ENCODE peak calls at places on chromosome 18, in nine cellular contexts. T is A549, V is GM10248, I is AG10803, D is AG04449, O is dorsolateral prefrontal cortex, B is cardiac fibroblast, A is omental fat pad, M is IMR-90. W is an unnamed sample.

GRCh38 chr18:55546873-55547704 is 40.9 kb downstream of the TCF4 start:
- DNase-seq in D (peak), T (no peak), B (peak), A (no peak), O (peak), V (no peak), M (peak), I (peak), W (no peak)

GRCh38 chr18:43587538-43588153 is 310.4 kb upstream of the SYT4 start:
- DNase-seq in T (peak), I (peak), A (no peak), O (no peak), V (peak), B (peak), D (no peak), M (peak), W (peak)

GRCh38 chr18:36333418-36333817 is 35.9 kb downstream of the FHOD3 start:
- DNase-seq in B (peak), T (no peak), V (no peak), O (no peak), I (peak), M (peak), D (no peak), A (no peak), W (no peak)

GRCh38 chr18:3995476-3996102 is 459.5 kb downstream of the DLGAP1 start:
- DNase-seq in O (no peak), D (no peak), M (peak), A (peak), V (peak), T (peak), I (peak), B (peak), W (peak)

GRCh38 chr18:8609711-8610441 is 639 bp downstream of the RAB12 start:
- DNase-seq in A (no peak), I (peak), B (no peak), M (no peak), D (no peak), T (no peak), V (no peak), O (no peak), W (no peak)

GRCh38 chr18:48312066-48312465 is 97.1 kb downstream of the ZBTB7C start:
- DNase-seq in I (no peak), V (no peak), O (no peak), M (no peak), T (no peak), D (no peak), B (no peak), A (no peak), W (no peak)

GRCh38 chr18:44599409-44599808 is 81.3 kb upstream of the SETBP1 start:
- DNase-seq in D (no peak), I (peak), B (peak), A (no peak), O (peak), M (peak), T (no peak), V (no peak), W (no peak)

GRCh38 chr18:36096955-36097354 is 29.6 kb upstream of the RPRD1A start:
- DNase-seq in T (no peak), B (no peak), V (no peak), M (no peak), I (no peak), D (no peak), O (no peak), A (no peak), W (no peak)

GRCh38 chr18:75207298-75208054 is 1.5 kb downstream of the PTGR3 start:
- DNase-seq in V (no peak), A (no peak), T (no peak), I (peak), M (peak), D (no peak), O (no peak), B (peak), W (peak)

GRCh38 chr18:43772907-43773306 is 495.6 kb upstream of the SYT4 start:
- DNase-seq in D (no peak), O (no peak), V (no peak), B (peak), M (no peak), A (no peak), I (no peak), T (no peak), W (no peak)

GRCh38 chr18:79553154-79553553 is 126.4 kb upstream of the CTDP1 start:
- DNase-seq in V (no peak), B (no peak), D (no peak), M (no peak), I (no peak), T (no peak), O (peak), A (no peak), W (no peak)

GRCh38 chr18:48476550-48476917 is 62.3 kb upstream of the CTIF start:
- DNase-seq in D (no peak), T (no peak), B (no peak), I (no peak), O (no peak), A (no peak), V (no peak), M (no peak), W (no peak)

GRCh38 chr18:21629089-21629832 is 17.1 kb downstream of the SNRPD1 start:
- DNase-seq in V (peak), A (no peak), B (no peak), M (no peak), O (no peak), I (no peak), T (no peak), D (no peak), W (peak)

GRCh38 chr18:79938196-79938595 is 13.3 kb downstream of the SLC66A2 start:
- DNase-seq in T (no peak), O (peak), V (no peak), D (no peak), M (no peak), B (no peak), I (no peak), A (peak), W (no peak)

GRCh38 chr18:55268146-55268545 is 308.9 kb upstream of the CCDC68 start:
- DNase-seq in B (no peak), A (no peak), D (no peak), O (no peak), I (no peak), T (no peak), V (peak), M (no peak), W (peak)

GRCh38 chr18:59604877-59605276 is 92.3 kb downstream of the CCBE1 start:
- DNase-seq in I (peak), B (no peak), T (no peak), A (no peak), M (peak), V (no peak), O (no peak), D (no peak), W (no peak)

GRCh38 chr18:1026930-1027329 is 122.3 kb downstream of the ADCYAP1 start:
- DNase-seq in M (no peak), D (no peak), V (no peak), T (no peak), O (no peak), A (no peak), B (no peak), I (no peak), W (no peak)

GRCh38 chr18:59783138-59783537 is 85.9 kb upstream of the CCBE1 start:
- DNase-seq in I (peak), V (peak), D (no peak), M (peak), T (peak), B (peak), O (no peak), A (no peak), W (peak)

GRCh38 chr18:72605350-72605749 is 61.2 kb upstream of the CBLN2 start:
- DNase-seq in B (no peak), T (no peak), O (no peak), V (no peak), I (no peak), A (no peak), M (no peak), D (no peak), W (no peak)

GRCh38 chr18:27185025-27185763 is at the start of gene CHST9:
- DNase-seq in B (no peak), V (no peak), D (no peak), O (no peak), A (no peak), M (no peak), I (no peak), T (no peak), W (peak)

GRCh38 chr18:32439241-32439640 is 31.4 kb downstream of the GAREM1 start:
- DNase-seq in V (no peak), D (no peak), B (no peak), A (no peak), O (no peak), T (no peak), I (no peak), M (no peak), W (no peak)

GRCh38 chr18:65752625-65753325 is 2.0 kb downstream of the CDH7 start:
- DNase-seq in M (no peak), B (no peak), I (no peak), A (no peak), V (no peak), D (no peak), O (no peak), T (no peak), W (no peak)

GRCh38 chr18:31685097-31686082 is 1.0 kb upstream of the B4GALT6 start:
- DNase-seq in O (peak), A (no peak), I (peak), T (peak), V (peak), B (peak), M (peak), D (no peak), W (peak)

GRCh38 chr18:79502785-79503184 is 107.1 kb downstream of the NFATC1 start:
- DNase-seq in B (peak), T (no peak), I (peak), A (no peak), O (no peak), M (peak), D (no peak), V (no peak), W (no peak)

GRCh38 chr18:23857756-23858155 is 156.8 kb upstream of the TTC39C start:
- DNase-seq in M (peak), T (no peak), V (no peak), D (peak), A (no peak), B (peak), O (no peak), I (peak), W (no peak)

GRCh38 chr18:9862686-9863085 is 23.1 kb upstream of the TXNDC2 start:
- DNase-seq in B (no peak), O (no peak), V (no peak), T (no peak), I (no peak), D (no peak), A (no peak), M (no peak), W (no peak)

GRCh38 chr18:57819671-57820460 is 16.8 kb upstream of the ATP8B1 start:
- DNase-seq in I (peak), V (no peak), A (no peak), M (peak), D (no peak), O (no peak), B (peak), T (peak), W (no peak)

GRCh38 chr18:25261768-25262167 is 90.2 kb downstream of the ZNF521 start:
- DNase-seq in O (no peak), V (no peak), I (no peak), B (no peak), T (no peak), D (no peak), A (no peak), M (no peak), W (no peak)

GRCh38 chr18:43932140-43932539 is 654.9 kb upstream of the SYT4 start:
- DNase-seq in B (no peak), D (no peak), T (no peak), A (no peak), V (no peak), M (peak), I (no peak), O (no peak), W (no peak)

GRCh38 chr18:76977108-76977621 is 154.8 kb downstream of the ZNF236 start:
- DNase-seq in O (no peak), T (no peak), A (no peak), M (no peak), I (no peak), D (no peak), B (peak), V (no peak), W (no peak)

GRCh38 chr18:21904856-21905255 is 164.3 kb downstream of the MIB1 start:
- DNase-seq in I (no peak), A (peak), B (no peak), O (no peak), M (no peak), V (no peak), T (no peak), D (no peak), W (no peak)

GRCh38 chr18:51621103-51621969 is 423.9 kb upstream of the MEX3C start:
- DNase-seq in O (peak), A (peak), M (no peak), T (peak), I (peak), B (peak), V (peak), D (no peak), W (peak)

GRCh38 chr18:55841314-55841713 is 253.3 kb upstream of the TCF4 start:
- DNase-seq in T (no peak), V (no peak), A (no peak), B (no peak), I (peak), O (no peak), M (no peak), D (no peak), W (no peak)

GRCh38 chr18:74204543-74205152 is 56.3 kb downstream of the TIMM21 start:
- DNase-seq in O (no peak), M (peak), D (no peak), B (no peak), A (no peak), T (no peak), V (no peak), I (no peak), W (no peak)

DNA sequence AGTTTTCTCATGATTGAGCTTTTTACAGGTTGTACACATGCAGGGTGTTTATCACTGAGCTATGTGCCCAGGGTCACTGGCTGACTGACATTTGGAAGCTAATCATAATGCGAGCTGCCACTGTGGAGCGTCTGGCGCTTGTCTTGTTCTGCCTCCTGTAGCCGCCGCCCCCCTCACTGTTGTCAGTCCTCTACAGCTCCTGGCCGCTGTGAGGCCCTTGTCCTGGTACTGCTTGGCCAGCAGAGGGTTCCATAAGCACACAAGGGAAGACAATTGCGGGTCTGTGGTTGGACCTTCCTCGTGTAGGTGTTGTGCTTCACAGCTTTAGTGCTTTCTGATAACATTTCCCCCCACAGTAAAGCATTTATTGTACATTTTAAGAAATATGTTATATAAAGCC is 105.6 kb upstream of the LDLRAD4 start:
- DNase-seq in V (no peak), M (peak), T (peak), D (no peak), B (peak), A (no peak), I (peak), O (peak), W (no peak)
- TF ChIP-seq CTCF in V (no peak), M (peak), T (no peak), D (peak), B (peak), A (no peak), I (peak), O (peak), W (no peak)

DNA sequence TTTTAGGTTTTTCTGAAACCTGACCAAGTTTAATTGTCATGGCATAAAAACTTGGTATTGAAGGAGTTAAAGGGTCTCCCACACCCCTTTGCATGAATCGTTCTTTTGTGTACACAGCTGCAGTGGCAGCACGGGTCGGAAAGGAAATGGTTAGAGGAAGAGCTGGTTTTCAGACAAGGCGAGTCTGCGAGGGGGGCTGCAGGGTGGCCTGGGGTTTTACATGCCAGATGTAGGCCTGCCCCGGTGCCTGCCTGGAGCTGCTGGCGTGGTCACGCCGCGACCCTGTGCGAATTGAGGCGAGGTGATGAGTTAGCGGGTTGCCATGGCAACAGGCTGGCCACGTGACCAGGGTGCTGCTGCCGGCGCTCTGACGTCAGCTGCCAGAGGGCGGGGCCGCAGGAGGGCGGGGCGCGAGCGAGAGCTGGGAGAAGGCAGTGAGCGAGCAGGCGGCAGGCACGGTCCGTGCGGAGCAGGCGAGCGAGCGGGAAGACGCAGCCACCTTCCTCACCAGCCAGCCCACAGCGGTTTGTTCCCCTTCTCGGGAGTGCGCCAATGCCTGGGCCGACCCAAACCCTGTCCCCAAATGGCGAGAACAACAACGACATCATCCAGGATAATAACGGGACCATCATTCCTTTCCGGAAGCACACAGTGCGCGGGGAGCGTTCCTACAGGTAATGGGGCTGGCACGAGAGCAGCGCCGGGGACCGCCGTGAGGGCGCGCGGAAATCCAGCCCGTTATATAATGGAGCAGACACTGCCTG is at the start of gene MAPRE2:
- DNase-seq in V (peak), O (peak), A (peak), M (peak), T (peak), I (peak), D (peak), B (peak), W (peak)
- TF ChIP-seq CTCF in V (no peak), O (no peak), A (no peak), M (no peak), T (no peak), I (no peak), D (no peak), B (no peak), W (no peak)

DNA sequence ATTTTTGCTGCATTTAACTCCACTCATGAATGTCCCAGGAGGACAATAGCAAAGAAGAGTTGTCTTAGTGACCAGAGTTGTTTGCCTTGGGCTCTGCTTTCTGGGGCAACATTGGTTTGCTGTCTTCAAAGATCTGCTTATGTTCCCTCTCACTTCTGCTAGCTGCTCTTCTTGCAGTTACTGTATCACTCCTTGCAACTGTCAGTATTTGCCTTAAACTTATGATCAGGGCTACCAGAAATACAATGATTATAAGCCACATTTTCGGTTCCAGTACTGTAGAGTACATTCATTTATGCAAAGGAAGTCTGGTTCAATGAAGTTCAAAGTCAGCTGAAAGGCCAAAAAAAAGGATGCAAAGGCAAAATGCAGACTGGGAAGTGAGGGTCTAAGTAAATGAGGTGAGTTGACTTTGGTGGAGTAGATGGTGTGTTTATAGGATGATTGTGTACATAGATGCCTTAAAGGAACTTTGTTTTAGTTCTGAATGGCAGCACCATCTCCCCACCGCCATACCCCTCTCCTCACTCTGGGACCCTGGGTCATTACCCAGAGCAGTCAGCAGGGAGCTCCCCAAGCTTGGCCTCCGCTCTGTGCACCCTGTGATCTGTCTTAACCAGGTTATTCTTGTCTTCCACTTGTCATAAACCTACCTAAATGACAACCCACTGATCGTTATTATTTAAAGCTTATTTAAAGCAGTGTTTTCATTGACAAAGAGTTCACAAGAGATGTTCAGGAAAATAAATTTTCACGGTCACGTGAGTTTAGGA is 236.0 kb downstream of the DOK6 start:
- DNase-seq in M (no peak), B (no peak), I (no peak), A (no peak), T (no peak), O (no peak), D (no peak), V (peak), W (peak)
- TF ChIP-seq CTCF in M (peak), B (peak), I (peak), A (no peak), T (no peak), O (no peak), D (peak), V (peak), W (peak)

DNA sequence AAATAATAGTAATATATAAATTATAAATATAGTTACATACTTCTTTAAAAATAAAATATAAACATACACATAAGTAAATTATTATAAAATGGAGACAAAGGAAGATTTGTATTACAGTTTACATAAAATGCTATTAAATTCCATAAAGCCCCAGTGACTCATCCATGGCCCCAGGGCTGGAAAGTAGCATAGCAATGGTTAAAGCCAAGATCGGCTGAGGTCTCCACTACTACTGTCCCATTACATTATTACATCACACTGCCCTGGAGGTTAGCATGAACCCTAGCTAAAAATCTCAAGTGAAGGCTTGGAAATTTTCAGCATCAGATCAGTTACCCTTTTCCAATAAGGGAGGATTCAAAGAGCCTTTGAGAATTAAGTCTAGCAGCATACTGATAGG is 936.2 kb downstream of the DSC3 start:
- DNase-seq in V (no peak), B (no peak), M (no peak), T (no peak), D (no peak), I (no peak), A (no peak), O (no peak), W (no peak)
- TF ChIP-seq CTCF in V (no peak), B (no peak), M (no peak), T (no peak), D (no peak), I (no peak), A (no peak), O (no peak), W (no peak)

GRCh38 chr18:49890041-49890440 is 76.7 kb upstream of the ACAA2 start:
- DNase-seq in A (no peak), D (no peak), T (no peak), M (no peak), O (no peak), B (no peak), I (no peak), V (no peak), W (no peak)

GRCh38 chr18:49884959-49885358 is 71.6 kb upstream of the ACAA2 start:
- DNase-seq in V (no peak), T (no peak), O (no peak), B (no peak), I (no peak), A (no peak), D (no peak), M (no peak), W (no peak)

GRCh38 chr18:49892148-49892924 is 79.0 kb upstream of the ACAA2 start:
- DNase-seq in O (no peak), A (no peak), V (no peak), M (peak), B (no peak), D (no peak), T (no peak), I (no peak), W (no peak)

GRCh38 chr18:49884465-49884864 is 71.1 kb upstream of the ACAA2 start:
- DNase-seq in V (no peak), M (no peak), A (no peak), I (no peak), O (no peak), T (no peak), B (no peak), D (no peak), W (no peak)

GRCh38 chr18:49886891-49887764 is 73.8 kb upstream of the ACAA2 start:
- DNase-seq in A (no peak), B (no peak), T (no peak), O (no peak), D (no peak), M (no peak), I (no peak), V (no peak), W (no peak)
- TF ChIP-seq CTCF in A (no peak), B (no peak), T (no peak), O (no peak), D (no peak), M (no peak), I (no peak), V (no peak), W (no peak)